ENCODE peak calls at places on chromosomes 5 and 9, in five cellular contexts. I, P, T, Y and X are unnamed samples.

GRCh38 chr5:81122271-81122670 is 110.9 kb upstream of the CKMT2 start:
- DNase-seq in I (no peak), P (no peak), T (no peak), Y (no peak), X (no peak)

GRCh38 chr5:135320718-135321484 is 78.1 kb downstream of the MACROH2A1 start:
- DNase-seq in I (no peak), P (no peak), T (no peak), Y (no peak), X (no peak)

GRCh38 chr9:106174331-106174730 is 480.0 kb downstream of the TMEM38B start:
- DNase-seq in I (no peak), P (no peak), T (no peak), Y (no peak), X (no peak)

GRCh38 chr9:113505963-113506624 is 42.6 kb downstream of the RGS3 start:
- DNase-seq in I (no peak), P (no peak), T (no peak), Y (no peak), X (no peak)

GRCh38 chr9:38687992-38688391 is 31.9 kb downstream of the FAM240B start:
- DNase-seq in I (no peak), P (no peak), T (no peak), Y (no peak), X (no peak)

GRCh38 chr5:124746916-124747769 is 704 bp upstream of the ZNF608 start:
- DNase-seq in I (peak; percentile 75), P (peak; percentile 91), T (peak; percentile 49), Y (peak; percentile 90), X (peak; percentile 49)

GRCh38 chr5:141969783-141970741 is 1.2 kb downstream of the RNF14 start:
- DNase-seq in I (no peak), P (peak; percentile 21), T (peak; percentile 55), Y (no peak), X (no peak)

GRCh38 chr9:103789686-103790085 is 304.4 kb upstream of the SMC2 start:
- DNase-seq in I (no peak), P (no peak), T (no peak), Y (no peak), X (no peak)

GRCh38 chr9:137454506-137455360 is 4.4 kb downstream of the NSMF start:
- DNase-seq in I (peak; percentile 63), P (no peak), T (no peak), Y (no peak), X (no peak)

GRCh38 chr5:167579701-167580045 is 711.8 kb upstream of the WWC1 start:
- DNase-seq in I (no peak), P (no peak), T (no peak), Y (no peak), X (no peak)

GRCh38 chr5:177312649-177313181 is 1.0 kb upstream of the MXD3 start:
- DNase-seq in I (no peak), P (no peak), T (no peak), Y (no peak), X (no peak)

GRCh38 chr5:94884294-94884693 is 265.8 kb downstream of the SLF1 start:
- DNase-seq in I (no peak), P (peak; percentile 26), T (no peak), Y (peak; percentile 19), X (no peak)

GRCh38 chr9:124723352-124723751 is 47.8 kb downstream of the NR6A1 start:
- DNase-seq in I (no peak), P (no peak), T (no peak), Y (no peak), X (no peak)

GRCh38 chr5:136655429-136655828 is 290.1 kb upstream of the TRPC7 start:
- DNase-seq in I (no peak), P (peak; percentile 2), T (no peak), Y (no peak), X (peak; percentile 10)

GRCh38 chr5:172524573-172525021 is 70.3 kb upstream of the SH3PXD2B start:
- DNase-seq in I (no peak), P (no peak), T (no peak), Y (no peak), X (no peak)

GRCh38 chr5:114857951-114858401 is 311.7 kb downstream of the TRIM36 start:
- DNase-seq in I (no peak), P (no peak), T (no peak), Y (no peak), X (no peak)

GRCh38 chr9:101027246-101027645 is 1.3 kb upstream of the PLPPR1 start:
- DNase-seq in I (no peak), P (no peak), T (no peak), Y (no peak), X (no peak)

GRCh38 chr9:133773889-133774655 is 35.9 kb upstream of the SARDH start:
- DNase-seq in I (no peak), P (no peak), T (no peak), Y (no peak), X (no peak)

GRCh38 chr9:133351526-133351907 is 3.5 kb downstream of the RPL7A start:
- DNase-seq in I (no peak), P (no peak), T (no peak), Y (no peak), X (no peak)

GRCh38 chr9:89144242-89144641 is 34.4 kb downstream of the SHC3 start:
- DNase-seq in I (no peak), P (no peak), T (no peak), Y (no peak), X (no peak)

GRCh38 chr9:27537027-27537435 is 7.4 kb upstream of the MOB3B start:
- DNase-seq in I (no peak), P (no peak), T (no peak), Y (no peak), X (no peak)

GRCh38 chr5:16934123-16934522 is 2.0 kb downstream of the MYO10 start:
- DNase-seq in I (peak; percentile 67), P (peak; percentile 83), T (peak; percentile 84), Y (peak; percentile 61), X (no peak)

GRCh38 chr9:88477300-88477751 is 57.7 kb upstream of the NXNL2 start:
- DNase-seq in I (no peak), P (peak; percentile 89), T (no peak), Y (no peak), X (peak; percentile 64)

GRCh38 chr5:137088175-137088574 is 411.0 kb downstream of the SPOCK1 start:
- DNase-seq in I (no peak), P (no peak), T (no peak), Y (no peak), X (no peak)

GRCh38 chr5:175700991-175701390 is 43.1 kb downstream of the HRH2 start:
- DNase-seq in I (no peak), P (peak; percentile 4), T (peak; percentile 40), Y (no peak), X (no peak)

GRCh38 chr5:139494256-139494655 is 11.7 kb upstream of the STING1 start:
- DNase-seq in I (no peak), P (no peak), T (no peak), Y (no peak), X (no peak)

GRCh38 chr5:134873987-134874830 is at the start of gene TXNDC15:
- DNase-seq in I (peak; percentile 94), P (peak; percentile 81), T (peak; percentile 85), Y (peak; percentile 89), X (peak; percentile 26)

GRCh38 chr9:135029434-135029833 is 58.0 kb upstream of the OLFM1 start:
- DNase-seq in I (peak; percentile 31), P (no peak), T (no peak), Y (no peak), X (no peak)

GRCh38 chr9:88816591-88816990 is 174.7 kb upstream of the S1PR3 start:
- DNase-seq in I (no peak), P (no peak), T (no peak), Y (no peak), X (no peak)

DNA sequence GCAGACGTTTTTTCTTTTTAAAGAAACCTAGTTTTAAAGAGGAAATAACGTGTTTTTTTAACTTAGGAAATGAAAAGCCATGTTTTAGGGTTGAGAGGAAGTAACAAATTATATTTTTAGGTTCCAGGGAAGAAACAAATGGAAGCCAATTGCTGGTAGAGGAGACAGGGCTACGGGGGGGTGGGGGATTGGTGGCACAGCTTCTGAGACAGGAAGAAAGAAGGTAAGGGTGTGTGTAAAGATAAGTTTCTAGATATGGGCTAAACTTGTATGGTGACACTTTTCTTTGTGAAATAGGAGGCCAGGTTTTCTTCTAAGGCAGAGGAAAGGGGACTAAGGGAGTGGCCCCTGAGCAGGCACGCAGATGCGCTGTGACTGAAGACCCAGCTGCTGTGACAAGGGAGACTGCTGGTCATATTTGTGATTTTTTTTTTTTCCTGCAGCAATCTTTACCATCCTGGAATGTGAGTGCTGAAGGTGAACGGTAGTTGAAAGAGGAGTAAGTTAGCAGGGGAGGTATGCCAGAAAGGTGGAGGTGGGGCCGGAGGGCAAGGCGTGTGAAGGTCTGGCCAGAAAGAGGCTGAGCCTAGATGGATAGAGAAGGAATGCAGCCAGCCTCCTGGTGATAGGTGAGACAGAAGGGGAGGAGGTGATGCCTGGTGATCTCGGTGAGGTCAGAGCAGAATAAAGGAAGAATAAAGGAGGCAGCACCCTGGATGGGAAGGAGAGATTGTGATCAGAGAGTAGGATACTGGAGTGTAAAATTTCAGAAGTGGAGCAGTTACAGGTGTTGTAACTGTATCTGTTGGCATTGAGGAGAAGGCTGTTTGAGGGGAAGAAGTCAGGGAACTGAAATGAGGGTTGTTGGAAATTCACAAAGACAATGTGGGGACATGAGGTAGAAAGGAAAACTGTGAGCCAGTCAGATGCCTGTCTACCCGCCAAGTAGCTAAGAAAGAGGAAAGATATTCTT is 1.7 kb downstream of the GNG10 start:
- DNase-seq in I (no peak), P (no peak), T (no peak), Y (no peak), X (peak; percentile 3)
- H3K27ac ChIP-seq in I (peak overlapping the region; percentile 86), P (no peak overlapping the region), T (no peak overlapping the region), Y (no peak overlapping the region), X (peak overlapping the region; percentile 41)

GRCh38 chr5:61332369-61332745 is 299 bp downstream of the ZSWIM6 start:
- DNase-seq in I (peak; percentile 78), P (no peak), T (no peak), Y (peak; percentile 25), X (no peak)

GRCh38 chr5:61331407-61332368 is at the start of gene ZSWIM6:
- DNase-seq in I (peak; percentile 100), P (peak; percentile 98), T (peak; percentile 93), Y (peak; percentile 99), X (peak; percentile 97)

GRCh38 chr5:61333351-61334223 is 1.5 kb downstream of the ZSWIM6 start:
- DNase-seq in I (peak; percentile 80), P (no peak), T (no peak), Y (peak; percentile 27), X (no peak)

GRCh38 chr5:61334224-61335196 is 2.5 kb downstream of the ZSWIM6 start:
- DNase-seq in I (no peak), P (no peak), T (no peak), Y (no peak), X (no peak)

DNA sequence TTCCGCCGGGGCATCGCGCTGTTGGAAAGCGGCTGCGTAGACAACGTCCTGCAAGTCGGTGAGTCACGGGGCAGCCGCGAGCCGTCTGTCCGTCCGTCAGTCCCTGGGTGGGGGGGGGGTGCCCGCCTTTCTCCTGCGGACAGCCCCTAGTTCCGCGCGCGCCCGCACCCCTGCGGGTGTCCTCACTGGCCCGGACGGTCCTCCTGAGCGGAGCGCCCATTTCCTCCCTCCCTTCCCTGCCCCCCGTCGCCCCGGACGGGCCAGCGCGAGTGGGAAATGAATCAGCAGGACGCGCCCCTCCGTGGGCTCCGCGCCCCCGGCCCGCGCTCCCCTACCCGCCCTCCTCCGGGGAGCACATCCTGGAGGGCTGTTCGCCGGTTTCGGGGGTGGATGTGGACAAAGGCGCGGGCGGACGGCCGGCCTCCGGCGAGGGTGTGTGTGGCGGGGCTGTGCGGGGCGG is 863 bp downstream of the ZSWIM6 start:
- DNase-seq in I (peak; percentile 79), P (no peak), T (peak; percentile 63), Y (peak; percentile 52), X (no peak)
- H3K27ac ChIP-seq in I (peak overlapping the region; percentile 88), P (peak overlapping the region; percentile 86), T (peak overlapping the region; percentile 86), Y (peak overlapping the region; percentile 74), X (peak overlapping the region; percentile 75)

GRCh38 chr5:122963305-122963704 is 73.2 kb downstream of the PPIC start:
- DNase-seq in I (no peak), P (no peak), T (no peak), Y (no peak), X (no peak)
- H3K27ac ChIP-seq in I (no peak overlapping the region), P (no peak overlapping the region), T (no peak overlapping the region), Y (no peak overlapping the region), X (no peak overlapping the region)

GRCh38 chr5:50720061-50720460 is 53.6 kb downstream of the PARP8 start:
- DNase-seq in I (no peak), P (no peak), T (no peak), Y (no peak), X (no peak)
- H3K27ac ChIP-seq in I (no peak overlapping the region), P (no peak overlapping the region), T (no peak overlapping the region), Y (no peak overlapping the region), X (no peak overlapping the region)